ENCODE peak calls at places on chromosomes 1 and 21, in nine cellular contexts. Y is choroid plexus epithelial cell; V is spleen; R is tibial artery; J is neural crest cell; L is RWPE2; C is CD8-positive, alpha-beta T cell; Z is left lung; H is stomach. F is an unnamed sample.

GRCh38 chr1:235867903-235868469 is 1.3 kb upstream of the LYST start:
- DNase-seq in Y (no peak), V (no peak), R (no peak), J (no peak), L (no peak), C (peak), Z (no peak), H (no peak), F (peak)

GRCh38 chr1:174040387-174040786 is 18.2 kb upstream of the RC3H1 start:
- DNase-seq in Y (peak), V (no peak), R (no peak), J (no peak), L (no peak), C (no peak), Z (no peak), H (no peak), F (no peak)

GRCh38 chr21:44757731-44758130 is 43.9 kb downstream of the UBE2G2 start:
- DNase-seq in Y (no peak), V (no peak), R (no peak), J (no peak), L (peak), C (no peak), Z (no peak), H (no peak), F (no peak)

GRCh38 chr1:26302733-26303405 is 3.6 kb downstream of the UBXN11 start:
- DNase-seq in Y (peak), V (no peak), R (no peak), J (no peak), L (no peak), C (no peak), Z (no peak), H (no peak), F (no peak)

GRCh38 chr1:174998569-174999215 is 1.1 kb upstream of the CACYBP start:
- DNase-seq in Y (peak), V (peak), R (no peak), J (peak), L (no peak), C (peak), Z (peak), H (peak), F (no peak)

GRCh38 chr1:206930210-206930798 is 8.6 kb upstream of the FCMR start:
- DNase-seq in Y (no peak), V (peak), R (no peak), J (no peak), L (no peak), C (peak), Z (no peak), H (no peak), F (peak)

GRCh38 chr21:37253991-37254390 is 13.1 kb downstream of the VPS26C start:
- DNase-seq in Y (no peak), V (no peak), R (no peak), J (no peak), L (no peak), C (no peak), Z (no peak), H (no peak), F (no peak)

GRCh38 chr1:35371506-35371905 is 103.0 kb downstream of the ZMYM4 start:
- DNase-seq in Y (peak), V (no peak), R (no peak), J (no peak), L (no peak), C (no peak), Z (no peak), H (no peak), F (no peak)

GRCh38 chr1:192167941-192168685 is 9.9 kb downstream of the RGS18 start:
- DNase-seq in Y (peak), V (no peak), R (no peak), J (no peak), L (no peak), C (no peak), Z (no peak), H (no peak), F (no peak)

GRCh38 chr1:87683557-87683956 is 354.9 kb downstream of the LMO4 start:
- DNase-seq in Y (no peak), V (no peak), R (no peak), J (no peak), L (no peak), C (no peak), Z (no peak), H (no peak), F (no peak)

GRCh38 chr1:226064168-226064815 is 1.8 kb downstream of the H3-3A start:
- DNase-seq in Y (peak), V (no peak), R (no peak), J (no peak), L (no peak), C (no peak), Z (no peak), H (peak), F (no peak)

GRCh38 chr1:76784502-76784901 is 82.8 kb upstream of the ST6GALNAC5 start:
- DNase-seq in Y (no peak), V (no peak), R (no peak), J (no peak), L (no peak), C (no peak), Z (no peak), H (no peak), F (no peak)

GRCh38 chr1:225737866-225738265 is 39.8 kb upstream of the SRP9 start:
- DNase-seq in Y (no peak), V (no peak), R (no peak), J (no peak), L (no peak), C (no peak), Z (no peak), H (no peak), F (no peak)

GRCh38 chr1:30395631-30396030 is 327.8 kb downstream of the MATN1 start:
- DNase-seq in Y (no peak), V (no peak), R (no peak), J (no peak), L (no peak), C (no peak), Z (no peak), H (no peak), F (no peak)

GRCh38 chr21:29235714-29236197 is 63.0 kb upstream of the BACH1 start:
- DNase-seq in Y (no peak), V (no peak), R (no peak), J (no peak), L (no peak), C (no peak), Z (no peak), H (no peak), F (no peak)

GRCh38 chr1:100463809-100464424 is 74.0 kb upstream of the GPR88 start:
- DNase-seq in Y (peak), V (peak), R (peak), J (peak), L (no peak), C (peak), Z (peak), H (peak), F (no peak)

GRCh38 chr1:230878584-230878975 is 10.3 kb upstream of the C1orf198 start:
- DNase-seq in Y (peak), V (no peak), R (peak), J (no peak), L (no peak), C (no peak), Z (no peak), H (no peak), F (no peak)

GRCh38 chr21:34357889-34358288 is 5.9 kb upstream of the KCNE2 start:
- DNase-seq in Y (no peak), V (no peak), R (no peak), J (no peak), L (no peak), C (no peak), Z (no peak), H (no peak), F (no peak)

GRCh38 chr1:203640723-203641523 is 14.3 kb downstream of the ATP2B4 start:
- DNase-seq in Y (no peak), V (no peak), R (no peak), J (no peak), L (no peak), C (no peak), Z (no peak), H (no peak), F (no peak)

GRCh38 chr1:51454554-51454953 is 64.5 kb downstream of the EPS15 start:
- DNase-seq in Y (no peak), V (no peak), R (no peak), J (no peak), L (no peak), C (no peak), Z (no peak), H (no peak), F (no peak)

GRCh38 chr1:111571987-111572386 is 47.6 kb upstream of the RAP1A start:
- DNase-seq in Y (peak), V (no peak), R (no peak), J (no peak), L (no peak), C (no peak), Z (no peak), H (no peak), F (no peak)

GRCh38 chr1:16015491-16015890 is 2.4 kb downstream of the HSPB7 start:
- DNase-seq in Y (no peak), V (no peak), R (no peak), J (no peak), L (no peak), C (no peak), Z (no peak), H (no peak), F (no peak)

GRCh38 chr1:10573446-10573845 is 98.7 kb downstream of the PEX14 start:
- DNase-seq in Y (no peak), V (no peak), R (no peak), J (no peak), L (no peak), C (no peak), Z (no peak), H (no peak), F (no peak)

GRCh38 chr21:38250991-38251418 is 5.8 kb upstream of the KCNJ15 start:
- DNase-seq in Y (no peak), V (no peak), R (no peak), J (no peak), L (no peak), C (no peak), Z (no peak), H (no peak), F (no peak)

GRCh38 chr1:46941135-46941694 is at the start of gene CYP4A11:
- DNase-seq in Y (no peak), V (no peak), R (no peak), J (no peak), L (no peak), C (no peak), Z (no peak), H (no peak), F (no peak)

GRCh38 chr1:85330206-85330605 is 53.8 kb upstream of the BCL10 start:
- DNase-seq in Y (peak), V (no peak), R (no peak), J (no peak), L (no peak), C (no peak), Z (no peak), H (no peak), F (no peak)

GRCh38 chr1:87330201-87330953 is 1.7 kb downstream of the LMO4 start:
- DNase-seq in Y (peak), V (peak), R (peak), J (no peak), L (no peak), C (no peak), Z (peak), H (peak), F (no peak)

GRCh38 chr1:10074855-10075418 is 42.2 kb downstream of the UBE4B start:
- DNase-seq in Y (peak), V (no peak), R (no peak), J (no peak), L (no peak), C (no peak), Z (no peak), H (no peak), F (no peak)

GRCh38 chr1:232057217-232057895 is 430.8 kb downstream of the DISC1 start:
- DNase-seq in Y (no peak), V (no peak), R (no peak), J (no peak), L (no peak), C (no peak), Z (no peak), H (no peak), F (no peak)
- TF ChIP-seq CTCF in Y (no peak), V (no peak), R (no peak), J (no peak), L (no peak), C (no peak), Z (no peak), H (no peak), F (no peak)

GRCh38 chr1:176989023-176989422 is 175.5 kb downstream of the ASTN1 start:
- DNase-seq in Y (peak), V (no peak), R (no peak), J (no peak), L (no peak), C (no peak), Z (no peak), H (no peak), F (no peak)
- TF ChIP-seq CTCF in Y (no peak), V (no peak), R (no peak), J (no peak), L (no peak), C (no peak), Z (no peak), H (no peak), F (no peak)

DNA sequence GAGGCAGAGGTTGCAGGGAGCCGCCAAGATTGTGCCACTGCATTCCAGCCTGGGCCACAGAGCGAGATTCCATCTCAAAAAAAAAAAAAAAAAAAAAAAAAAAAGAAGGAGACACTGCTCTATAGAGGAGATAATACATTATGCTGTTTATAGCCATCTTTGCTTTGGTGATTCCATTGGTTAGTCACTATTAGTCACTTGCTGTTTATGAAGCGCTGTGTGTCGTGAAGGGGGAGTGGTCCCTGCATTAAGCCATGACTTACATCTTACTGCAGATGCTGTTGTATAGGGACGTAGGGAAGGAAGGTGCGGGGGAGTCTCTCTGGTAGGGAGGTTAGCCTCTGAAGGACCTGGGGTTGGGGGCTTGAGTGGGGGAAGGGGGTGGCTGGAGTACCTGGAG is 48.3 kb downstream of the HUNK start:
- DNase-seq in Y (no peak), V (no peak), R (no peak), J (no peak), L (no peak), C (no peak), Z (no peak), H (no peak), F (no peak)
- TF ChIP-seq CTCF in Y (no peak), V (no peak), R (no peak), J (no peak), L (no peak), C (no peak), Z (no peak), H (no peak), F (no peak)

DNA sequence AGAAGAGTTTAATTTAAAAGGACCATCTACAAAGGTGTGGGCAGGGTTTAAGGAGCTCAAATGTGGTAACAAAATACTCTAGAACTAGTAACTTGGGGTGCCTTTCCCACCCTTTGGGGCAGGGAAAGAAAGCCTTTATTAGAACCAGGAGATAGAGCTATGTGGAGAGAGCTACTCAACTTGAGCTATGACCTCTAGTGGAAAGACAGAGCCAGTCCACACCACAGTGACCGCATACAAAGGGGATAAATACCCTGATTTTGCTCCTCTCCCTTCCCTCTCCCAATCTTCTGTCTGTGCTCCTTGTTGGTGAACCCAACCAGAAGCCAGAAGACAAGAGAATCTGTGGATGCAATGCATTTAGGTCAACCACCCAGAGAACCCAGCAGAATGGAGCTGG is 54.4 kb upstream of the JAK1 start:
- DNase-seq in Y (peak), V (no peak), R (no peak), J (no peak), L (no peak), C (no peak), Z (no peak), H (no peak), F (no peak)
- TF ChIP-seq CTCF in Y (peak), V (peak), R (peak), J (peak), L (peak), C (no peak), Z (no peak), H (no peak), F (no peak)

DNA sequence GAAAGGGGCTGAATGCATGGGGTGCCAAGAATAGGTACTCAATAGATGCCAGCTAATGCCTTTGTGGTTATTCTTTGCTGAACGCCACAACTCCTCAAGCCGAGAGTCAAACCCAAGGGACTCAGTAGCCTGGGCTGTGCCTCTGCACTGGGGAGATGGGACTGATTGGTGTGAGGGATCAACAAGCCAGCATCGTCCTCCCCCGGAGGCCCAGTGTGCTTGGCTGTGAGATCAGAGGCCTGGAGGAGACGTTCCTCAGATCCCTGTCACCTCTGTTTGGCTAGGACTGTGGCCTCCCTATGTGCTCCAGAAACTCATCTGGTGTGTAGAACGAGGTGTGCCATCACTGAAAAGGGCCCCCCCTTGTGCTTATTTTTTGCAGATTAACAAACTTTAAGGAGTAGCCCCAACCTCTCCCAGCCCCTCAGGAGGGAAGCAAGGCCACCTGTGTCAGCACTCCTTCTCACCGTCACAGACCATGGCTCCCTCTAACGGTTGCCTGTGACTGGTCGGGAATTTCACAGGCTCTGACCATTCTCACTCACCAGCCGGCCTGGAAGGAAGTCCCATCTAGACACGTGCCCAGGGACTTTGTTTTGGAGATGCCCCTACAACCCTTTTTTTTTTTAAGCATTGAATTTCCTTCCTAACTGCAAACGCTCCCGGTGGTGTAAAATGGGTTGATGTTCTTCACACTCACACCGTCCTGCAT is 194.0 kb upstream of the VAMP3 start:
- DNase-seq in Y (peak), V (peak), R (no peak), J (no peak), L (peak), C (no peak), Z (peak), H (no peak), F (no peak)
- TF ChIP-seq CTCF in Y (peak), V (no peak), R (peak), J (peak), L (peak), C (no peak), Z (no peak), H (no peak), F (no peak)

DNA sequence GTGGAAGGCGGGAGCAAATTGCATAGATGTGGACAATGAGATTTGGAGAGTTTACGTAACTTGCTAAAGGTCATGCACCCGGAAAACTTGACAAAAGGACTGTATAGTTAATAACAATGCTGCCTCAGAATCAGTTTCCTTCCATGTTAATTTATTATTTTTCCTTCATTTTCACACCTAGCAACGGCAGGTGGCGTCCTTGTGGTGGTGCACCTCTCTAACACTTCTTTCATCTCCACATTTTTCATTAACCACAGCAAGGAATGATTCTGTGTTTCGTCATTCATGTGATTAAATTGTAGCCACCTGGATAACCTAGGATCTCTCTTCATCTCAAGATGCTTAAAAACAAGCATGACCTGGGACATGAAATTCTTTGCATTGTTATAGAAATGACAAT is 2133.0 kb downstream of the NCAM2 start:
- DNase-seq in Y (no peak), V (no peak), R (no peak), J (no peak), L (no peak), C (no peak), Z (no peak), H (no peak), F (no peak)
- TF ChIP-seq CTCF in Y (peak), V (no peak), R (no peak), J (peak), L (peak), C (no peak), Z (no peak), H (no peak), F (no peak)

DNA sequence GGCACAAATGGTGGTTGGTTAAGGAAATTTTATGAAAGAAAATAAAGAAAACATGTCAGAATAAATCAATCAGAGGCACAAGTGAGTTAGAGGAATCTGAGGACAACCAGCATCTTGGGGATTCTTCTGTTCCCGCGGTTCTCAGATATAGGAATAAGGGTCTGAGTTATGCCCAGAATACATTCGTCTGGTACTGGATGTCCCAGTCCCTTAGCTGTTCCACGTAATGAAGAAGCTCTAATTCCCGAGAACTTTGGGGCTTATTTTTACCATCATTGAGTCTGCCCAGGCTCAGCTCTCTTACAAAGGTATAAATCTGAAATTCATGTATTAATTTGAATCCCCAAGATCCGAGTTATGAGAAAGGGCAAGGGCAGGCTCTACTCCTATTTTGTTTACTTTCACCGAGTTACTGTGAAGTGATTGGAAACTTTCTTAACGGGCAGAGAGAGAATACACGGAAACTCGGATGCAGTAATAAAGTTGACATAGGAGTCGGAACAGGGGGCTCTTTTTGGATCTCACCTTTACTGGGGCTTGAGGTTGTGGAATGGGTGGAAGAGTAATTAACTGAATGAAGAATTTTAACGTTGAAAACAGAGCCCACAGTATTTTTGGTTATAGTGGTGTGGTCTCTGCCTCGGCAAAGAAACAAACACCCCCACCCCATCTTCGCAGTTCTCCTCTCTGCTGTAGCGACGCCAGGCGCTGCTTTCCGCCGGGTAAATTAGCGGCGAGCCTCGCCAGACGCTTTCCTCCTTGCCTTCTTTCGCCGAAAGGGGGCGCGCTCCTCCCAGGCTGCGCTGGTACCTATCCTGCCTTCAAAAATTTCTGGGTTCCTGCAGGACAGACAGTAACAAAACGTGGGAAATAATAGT is 7.1 kb downstream of the PRRX1 start:
- DNase-seq in Y (peak), V (no peak), R (peak), J (peak), L (no peak), C (no peak), Z (peak), H (no peak), F (no peak)
- TF ChIP-seq CTCF in Y (peak), V (peak), R (peak), J (peak), L (peak), C (no peak), Z (peak), H (no peak), F (no peak)

GRCh38 chr1:154104433-154105082 is 50.3 kb downstream of the NUP210L start:
- DNase-seq in Y (no peak), V (no peak), R (no peak), J (no peak), L (no peak), C (no peak), Z (no peak), H (no peak), F (no peak)
- TF ChIP-seq CTCF in Y (peak), V (no peak), R (no peak), J (no peak), L (no peak), C (no peak), Z (no peak), H (no peak), F (no peak)

F was measured in activated B cell treated with CpG ODN at 0.5 μM for 24 hours.